ENCODE peak calls at places on chromosomes 4 and X, in five cellular contexts. One of them, this sample, is unnamed.

GRCh38 chr4:142696334-142697122 is 149.6 kb downstream of the INPP4B start:
- DNase-seq in stimulated activated CD4-positive, alpha-beta T cell treated with anti-CD3 and anti-CD28 coated beads, Interleukin-2, amount 100 ng/mL, for 48 hours: no peak
- DNase-seq in H54: no peak
- DNase-seq in SJSA1: no peak
- DNase-seq in GM13977: no peak
- DNase-seq in this sample: no peak

GRCh38 chr4:41757521-41758156 is 9.1 kb upstream of the PHOX2B start:
- DNase-seq in SJSA1: peak
- DNase-seq in GM13977: no peak
- DNase-seq in stimulated activated CD4-positive, alpha-beta T cell treated with anti-CD3 and anti-CD28 coated beads, Interleukin-2, amount 100 ng/mL, for 48 hours: no peak
- DNase-seq in H54: peak
- DNase-seq in this sample: no peak

GRCh38 chr4:101807351-101807750 is 16.8 kb downstream of the BANK1 start:
- DNase-seq in H54: no peak
- DNase-seq in GM13977: no peak
- DNase-seq in stimulated activated CD4-positive, alpha-beta T cell treated with anti-CD3 and anti-CD28 coated beads, Interleukin-2, amount 100 ng/mL, for 48 hours: no peak
- DNase-seq in SJSA1: no peak
- DNase-seq in this sample: no peak

GRCh38 chrX:71492086-71493065 is 40.5 kb upstream of the OGT start:
- DNase-seq in H54: no peak
- DNase-seq in SJSA1: peak
- DNase-seq in stimulated activated CD4-positive, alpha-beta T cell treated with anti-CD3 and anti-CD28 coated beads, Interleukin-2, amount 100 ng/mL, for 48 hours: peak
- DNase-seq in GM13977: peak
- DNase-seq in this sample: no peak

GRCh38 chr4:24550773-24551172 is 33.6 kb downstream of the DHX15 start:
- DNase-seq in H54: no peak
- DNase-seq in SJSA1: no peak
- DNase-seq in stimulated activated CD4-positive, alpha-beta T cell treated with anti-CD3 and anti-CD28 coated beads, Interleukin-2, amount 100 ng/mL, for 48 hours: no peak
- DNase-seq in GM13977: no peak
- DNase-seq in this sample: no peak

GRCh38 chrX:141632124-141632523 is 42.6 kb downstream of the SPANXA2 start:
- DNase-seq in SJSA1: no peak
- DNase-seq in GM13977: no peak
- DNase-seq in stimulated activated CD4-positive, alpha-beta T cell treated with anti-CD3 and anti-CD28 coated beads, Interleukin-2, amount 100 ng/mL, for 48 hours: no peak
- DNase-seq in H54: no peak
- DNase-seq in this sample: no peak

GRCh38 chr4:17286737-17287460 is 225.0 kb downstream of the QDPR start:
- DNase-seq in H54: no peak
- DNase-seq in GM13977: no peak
- DNase-seq in stimulated activated CD4-positive, alpha-beta T cell treated with anti-CD3 and anti-CD28 coated beads, Interleukin-2, amount 100 ng/mL, for 48 hours: no peak
- DNase-seq in SJSA1: no peak
- DNase-seq in this sample: no peak

GRCh38 chrX:39764441-39764914 is 333.3 kb downstream of the BCOR start:
- DNase-seq in GM13977: no peak
- DNase-seq in stimulated activated CD4-positive, alpha-beta T cell treated with anti-CD3 and anti-CD28 coated beads, Interleukin-2, amount 100 ng/mL, for 48 hours: no peak
- DNase-seq in SJSA1: peak
- DNase-seq in H54: no peak
- DNase-seq in this sample: no peak

GRCh38 chr4:112190684-112191083 is 40.9 kb upstream of the AP1AR start:
- DNase-seq in SJSA1: no peak
- DNase-seq in stimulated activated CD4-positive, alpha-beta T cell treated with anti-CD3 and anti-CD28 coated beads, Interleukin-2, amount 100 ng/mL, for 48 hours: no peak
- DNase-seq in GM13977: no peak
- DNase-seq in H54: no peak
- DNase-seq in this sample: no peak

GRCh38 chrX:72142094-72142843 is 10.6 kb upstream of the RTL5 start:
- DNase-seq in GM13977: no peak
- DNase-seq in SJSA1: no peak
- DNase-seq in stimulated activated CD4-positive, alpha-beta T cell treated with anti-CD3 and anti-CD28 coated beads, Interleukin-2, amount 100 ng/mL, for 48 hours: no peak
- DNase-seq in H54: no peak
- DNase-seq in this sample: no peak

GRCh38 chr4:7831330-7831729 is 108.3 kb downstream of the AFAP1 start:
- DNase-seq in SJSA1: no peak
- DNase-seq in GM13977: peak
- DNase-seq in stimulated activated CD4-positive, alpha-beta T cell treated with anti-CD3 and anti-CD28 coated beads, Interleukin-2, amount 100 ng/mL, for 48 hours: no peak
- DNase-seq in H54: no peak
- DNase-seq in this sample: peak

GRCh38 chr4:22573198-22573597 is 57.3 kb upstream of the ADGRA3 start:
- DNase-seq in stimulated activated CD4-positive, alpha-beta T cell treated with anti-CD3 and anti-CD28 coated beads, Interleukin-2, amount 100 ng/mL, for 48 hours: no peak
- DNase-seq in H54: no peak
- DNase-seq in SJSA1: no peak
- DNase-seq in GM13977: no peak
- DNase-seq in this sample: no peak

GRCh38 chr4:86155766-86156165 is 204.1 kb downstream of the MAPK10 start:
- DNase-seq in SJSA1: no peak
- DNase-seq in H54: no peak
- DNase-seq in GM13977: no peak
- DNase-seq in stimulated activated CD4-positive, alpha-beta T cell treated with anti-CD3 and anti-CD28 coated beads, Interleukin-2, amount 100 ng/mL, for 48 hours: no peak
- DNase-seq in this sample: no peak

GRCh38 chr4:21596521-21596920 is 352.1 kb downstream of the KCNIP4 start:
- DNase-seq in H54: no peak
- DNase-seq in GM13977: no peak
- DNase-seq in SJSA1: no peak
- DNase-seq in stimulated activated CD4-positive, alpha-beta T cell treated with anti-CD3 and anti-CD28 coated beads, Interleukin-2, amount 100 ng/mL, for 48 hours: no peak
- DNase-seq in this sample: no peak

GRCh38 chr4:108830509-108831244 is 67.8 kb upstream of the ETNPPL start:
- DNase-seq in H54: no peak
- DNase-seq in GM13977: no peak
- DNase-seq in stimulated activated CD4-positive, alpha-beta T cell treated with anti-CD3 and anti-CD28 coated beads, Interleukin-2, amount 100 ng/mL, for 48 hours: no peak
- DNase-seq in SJSA1: no peak
- DNase-seq in this sample: no peak

GRCh38 chr4:186621959-186622553 is 66.7 kb upstream of the MTNR1A start:
- DNase-seq in H54: peak
- DNase-seq in stimulated activated CD4-positive, alpha-beta T cell treated with anti-CD3 and anti-CD28 coated beads, Interleukin-2, amount 100 ng/mL, for 48 hours: no peak
- DNase-seq in GM13977: no peak
- DNase-seq in SJSA1: peak
- DNase-seq in this sample: no peak

GRCh38 chr4:120731561-120731960 is 191.0 kb downstream of the PRDM5 start:
- DNase-seq in stimulated activated CD4-positive, alpha-beta T cell treated with anti-CD3 and anti-CD28 coated beads, Interleukin-2, amount 100 ng/mL, for 48 hours: no peak
- DNase-seq in SJSA1: peak
- DNase-seq in H54: no peak
- DNase-seq in GM13977: no peak
- DNase-seq in this sample: no peak

GRCh38 chr4:687048-687974 is 1.6 kb downstream of the SLC49A3 start:
- DNase-seq in stimulated activated CD4-positive, alpha-beta T cell treated with anti-CD3 and anti-CD28 coated beads, Interleukin-2, amount 100 ng/mL, for 48 hours: no peak
- DNase-seq in GM13977: no peak
- DNase-seq in SJSA1: peak
- DNase-seq in H54: peak
- DNase-seq in this sample: no peak

GRCh38 chr4:94758141-94758699 is 465 bp downstream of the BMPR1B start:
- DNase-seq in stimulated activated CD4-positive, alpha-beta T cell treated with anti-CD3 and anti-CD28 coated beads, Interleukin-2, amount 100 ng/mL, for 48 hours: no peak
- DNase-seq in SJSA1: no peak
- DNase-seq in GM13977: no peak
- DNase-seq in H54: no peak
- DNase-seq in this sample: no peak

GRCh38 chr4:139950568-139950967 is 203.4 kb downstream of the MAML3 start:
- DNase-seq in H54: no peak
- DNase-seq in SJSA1: peak
- DNase-seq in stimulated activated CD4-positive, alpha-beta T cell treated with anti-CD3 and anti-CD28 coated beads, Interleukin-2, amount 100 ng/mL, for 48 hours: peak
- DNase-seq in GM13977: peak
- DNase-seq in this sample: peak

GRCh38 chr4:52751349-52751911 is at the start of gene ERVMER34-1:
- DNase-seq in SJSA1: no peak
- DNase-seq in GM13977: peak
- DNase-seq in stimulated activated CD4-positive, alpha-beta T cell treated with anti-CD3 and anti-CD28 coated beads, Interleukin-2, amount 100 ng/mL, for 48 hours: peak
- DNase-seq in H54: no peak
- DNase-seq in this sample: no peak

GRCh38 chrX:48911407-48912182 is at the start of gene SLC35A2:
- DNase-seq in H54: no peak
- DNase-seq in GM13977: peak
- DNase-seq in stimulated activated CD4-positive, alpha-beta T cell treated with anti-CD3 and anti-CD28 coated beads, Interleukin-2, amount 100 ng/mL, for 48 hours: peak
- DNase-seq in SJSA1: peak
- DNase-seq in this sample: peak

GRCh38 chr4:155060873-155061272 is 147.6 kb upstream of the NPY2R start:
- DNase-seq in GM13977: no peak
- DNase-seq in SJSA1: no peak
- DNase-seq in stimulated activated CD4-positive, alpha-beta T cell treated with anti-CD3 and anti-CD28 coated beads, Interleukin-2, amount 100 ng/mL, for 48 hours: no peak
- DNase-seq in H54: no peak
- DNase-seq in this sample: no peak

GRCh38 chr4:3879681-3880594 is 113.8 kb downstream of the ADRA2C start:
- DNase-seq in H54: no peak
- DNase-seq in stimulated activated CD4-positive, alpha-beta T cell treated with anti-CD3 and anti-CD28 coated beads, Interleukin-2, amount 100 ng/mL, for 48 hours: no peak
- DNase-seq in GM13977: peak
- DNase-seq in SJSA1: no peak
- DNase-seq in this sample: no peak

GRCh38 chr4:152328595-152328994 is 207.3 kb downstream of the FBXW7 start:
- DNase-seq in SJSA1: no peak
- DNase-seq in stimulated activated CD4-positive, alpha-beta T cell treated with anti-CD3 and anti-CD28 coated beads, Interleukin-2, amount 100 ng/mL, for 48 hours: no peak
- DNase-seq in GM13977: no peak
- DNase-seq in H54: no peak
- DNase-seq in this sample: no peak

GRCh38 chrX:35499071-35499862 is 298.9 kb upstream of the MAGEB16 start:
- DNase-seq in SJSA1: no peak
- DNase-seq in stimulated activated CD4-positive, alpha-beta T cell treated with anti-CD3 and anti-CD28 coated beads, Interleukin-2, amount 100 ng/mL, for 48 hours: no peak
- DNase-seq in GM13977: no peak
- DNase-seq in H54: no peak
- DNase-seq in this sample: no peak

GRCh38 chr4:84673475-84674230 is 90.7 kb downstream of the CDS1 start:
- DNase-seq in stimulated activated CD4-positive, alpha-beta T cell treated with anti-CD3 and anti-CD28 coated beads, Interleukin-2, amount 100 ng/mL, for 48 hours: no peak
- DNase-seq in SJSA1: peak
- DNase-seq in GM13977: no peak
- DNase-seq in H54: peak
- DNase-seq in this sample: no peak

GRCh38 chr4:150852237-150852636 is 162.8 kb downstream of the LRBA start:
- DNase-seq in SJSA1: no peak
- DNase-seq in H54: no peak
- DNase-seq in stimulated activated CD4-positive, alpha-beta T cell treated with anti-CD3 and anti-CD28 coated beads, Interleukin-2, amount 100 ng/mL, for 48 hours: no peak
- DNase-seq in GM13977: no peak
- DNase-seq in this sample: no peak

GRCh38 chr4:152661649-152662048 is 18.1 kb downstream of the TMEM154 start:
- DNase-seq in GM13977: no peak
- DNase-seq in stimulated activated CD4-positive, alpha-beta T cell treated with anti-CD3 and anti-CD28 coated beads, Interleukin-2, amount 100 ng/mL, for 48 hours: no peak
- DNase-seq in SJSA1: no peak
- DNase-seq in H54: no peak
- DNase-seq in this sample: no peak

GRCh38 chrX:72307646-72308051 is 1.9 kb upstream of the CITED1 start:
- DNase-seq in SJSA1: no peak
- DNase-seq in stimulated activated CD4-positive, alpha-beta T cell treated with anti-CD3 and anti-CD28 coated beads, Interleukin-2, amount 100 ng/mL, for 48 hours: no peak
- DNase-seq in H54: no peak
- DNase-seq in GM13977: no peak
- DNase-seq in this sample: no peak

GRCh38 chr4:88610771-88611170 is 18.5 kb downstream of the HERC3 start:
- DNase-seq in GM13977: no peak
- DNase-seq in H54: no peak
- DNase-seq in SJSA1: no peak
- DNase-seq in stimulated activated CD4-positive, alpha-beta T cell treated with anti-CD3 and anti-CD28 coated beads, Interleukin-2, amount 100 ng/mL, for 48 hours: no peak
- DNase-seq in this sample: no peak

GRCh38 chrX:132963846-132964245 is 5.4 kb upstream of the HS6ST2 start:
- DNase-seq in SJSA1: no peak
- DNase-seq in H54: no peak
- DNase-seq in stimulated activated CD4-positive, alpha-beta T cell treated with anti-CD3 and anti-CD28 coated beads, Interleukin-2, amount 100 ng/mL, for 48 hours: no peak
- DNase-seq in GM13977: no peak
- DNase-seq in this sample: no peak

GRCh38 chrX:71992711-71993110 is 82.1 kb downstream of the NHSL2 start:
- DNase-seq in H54: no peak
- DNase-seq in GM13977: no peak
- DNase-seq in SJSA1: no peak
- DNase-seq in stimulated activated CD4-positive, alpha-beta T cell treated with anti-CD3 and anti-CD28 coated beads, Interleukin-2, amount 100 ng/mL, for 48 hours: no peak
- DNase-seq in this sample: no peak

GRCh38 chr4:107261241-107261874 is 225.2 kb upstream of the DKK2 start:
- DNase-seq in GM13977: no peak
- DNase-seq in H54: no peak
- DNase-seq in stimulated activated CD4-positive, alpha-beta T cell treated with anti-CD3 and anti-CD28 coated beads, Interleukin-2, amount 100 ng/mL, for 48 hours: no peak
- DNase-seq in SJSA1: no peak
- DNase-seq in this sample: no peak

GRCh38 chrX:47247206-47247998 is 14.6 kb downstream of the USP11 start:
- DNase-seq in GM13977: no peak
- DNase-seq in stimulated activated CD4-positive, alpha-beta T cell treated with anti-CD3 and anti-CD28 coated beads, Interleukin-2, amount 100 ng/mL, for 48 hours: no peak
- DNase-seq in H54: peak
- DNase-seq in SJSA1: no peak
- DNase-seq in this sample: no peak

This sample was measured in CMK.